ENCODE peak calls at places on chromosomes 6 and 20, in four cellular contexts. H, C, N and Z are unnamed samples.

GRCh38 chr20:63431944-63432343 is 40.5 kb downstream of the KCNQ2 start:
- DNase-seq in H (no peak), C (no peak), N (no peak), Z (no peak)

GRCh38 chr6:147366290-147366689 is 142.2 kb upstream of the SAMD5 start:
- DNase-seq in H (no peak), C (no peak), N (no peak), Z (no peak)

GRCh38 chr6:29491574-29491973 is 3.8 kb upstream of the MAS1L start:
- DNase-seq in H (no peak), C (no peak), N (no peak), Z (no peak)

GRCh38 chr20:3687655-3688054 is 5.8 kb upstream of the ADAM33 start:
- DNase-seq in H (no peak), C (no peak), N (peak; percentile 33), Z (peak; percentile 53)

GRCh38 chr6:109381007-109381746 is 1.1 kb downstream of the CD164 start:
- DNase-seq in H (no peak), C (no peak), N (no peak), Z (no peak)

GRCh38 chr6:166277021-166277420 is 31.2 kb downstream of the PRR18 start:
- DNase-seq in H (no peak), C (no peak), N (no peak), Z (peak; percentile 32)

GRCh38 chr20:11130554-11131166 is 456.9 kb upstream of the JAG1 start:
- DNase-seq in H (no peak), C (no peak), N (no peak), Z (no peak)

GRCh38 chr20:57471496-57472210 is 53.3 kb downstream of the CTCFL start:
- DNase-seq in H (no peak), C (no peak), N (no peak), Z (no peak)

GRCh38 chr6:4856779-4857178 is 80.6 kb downstream of the CDYL start:
- DNase-seq in H (no peak), C (no peak), N (no peak), Z (no peak)

GRCh38 chr6:80636689-80637088 is 530.2 kb downstream of the BCKDHB start:
- DNase-seq in H (no peak), C (no peak), N (no peak), Z (no peak)

GRCh38 chr6:32060966-32061655 is 22.9 kb downstream of the CYP21A2 start:
- DNase-seq in H (no peak), C (no peak), N (no peak), Z (no peak)

GRCh38 chr6:140462495-140463311 is 1088.3 kb upstream of the CITED2 start:
- DNase-seq in H (no peak), C (no peak), N (no peak), Z (peak; percentile 58)

GRCh38 chr6:63272397-63272796 is 47.4 kb downstream of the LGSN start:
- DNase-seq in H (no peak), C (no peak), N (no peak), Z (peak; percentile 6)

GRCh38 chr6:137363805-137364138 is 130.4 kb downstream of the OLIG3 start:
- DNase-seq in H (no peak), C (no peak), N (no peak), Z (no peak)

GRCh38 chr6:96162711-96163120 is 146.9 kb downstream of the FUT9 start:
- DNase-seq in H (no peak), C (no peak), N (no peak), Z (no peak)

GRCh38 chr20:58598271-58599015 is 52.6 kb upstream of the STX16 start:
- DNase-seq in H (no peak), C (no peak), N (no peak), Z (no peak)

GRCh38 chr20:48740269-48740603 is 87.6 kb downstream of the PREX1 start:
- DNase-seq in H (no peak), C (no peak), N (no peak), Z (no peak)

GRCh38 chr6:79750806-79751205 is 119.7 kb downstream of the SH3BGRL2 start:
- DNase-seq in H (no peak), C (no peak), N (no peak), Z (no peak)

GRCh38 chr6:127590344-127590743 is 13.4 kb downstream of the C6orf58 start:
- DNase-seq in H (no peak), C (no peak), N (no peak), Z (no peak)

GRCh38 chr6:21166754-21167153 is 426.8 kb upstream of the SOX4 start:
- DNase-seq in H (no peak), C (no peak), N (no peak), Z (no peak)

GRCh38 chr6:136784910-136785746 is 7.1 kb downstream of the MAP3K5 start:
- DNase-seq in H (no peak), C (peak; percentile 59), N (peak; percentile 36), Z (no peak)

GRCh38 chr6:150202404-150202803 is 59.6 kb downstream of the PPP1R14C start:
- DNase-seq in H (no peak), C (no peak), N (no peak), Z (no peak)

GRCh38 chr6:20708367-20709124 is 174.3 kb downstream of the CDKAL1 start:
- DNase-seq in H (no peak), C (no peak), N (no peak), Z (no peak)

GRCh38 chr6:153962548-153962947 is 76.5 kb upstream of the OPRM1 start:
- DNase-seq in H (no peak), C (no peak), N (no peak), Z (no peak)

GRCh38 chr20:24289737-24290481 is 179.5 kb upstream of the SYNDIG1 start:
- DNase-seq in H (no peak), C (peak; percentile 79), N (no peak), Z (no peak)

GRCh38 chr20:47334022-47334551 is 22.4 kb downstream of the ZMYND8 start:
- DNase-seq in H (no peak), C (no peak), N (no peak), Z (peak; percentile 79)